ENCODE peak calls at places on chromosome 2, in four cellular contexts. S is GM12878, O is BJ, Z is left ventricle myocardium inferior. E is an unnamed sample. For H3K27me3 and H3K36me3, the result is how much of the 10 kb centered on the place peaks cover.

GRCh38 chr2:116747103-116747502 is 1067.4 kb upstream of the DDX18 start:
- DNase-seq in Z (no peak), O (no peak), S (no peak), E (no peak)

GRCh38 chr2:218516614-218517013 is 51.5 kb downstream of the USP37 start:
- DNase-seq in S (no peak), O (no peak), Z (no peak), E (no peak)

GRCh38 chr2:166573393-166573792 is 79.3 kb upstream of the SCN7A start:
- DNase-seq in Z (no peak), O (peak), S (no peak), E (no peak)

GRCh38 chr2:226183033-226183432 is 616.6 kb downstream of the IRS1 start:
- DNase-seq in O (no peak), S (no peak), Z (no peak), E (no peak)

GRCh38 chr2:57296795-57297517 is 749.6 kb upstream of the VRK2 start:
- DNase-seq in S (no peak), O (no peak), Z (no peak), E (no peak)

GRCh38 chr2:150981826-150982225 is 279.8 kb downstream of the RBM43 start:
- DNase-seq in O (no peak), S (no peak), Z (no peak), E (no peak)

GRCh38 chr2:176188218-176188968 is at the start of gene HOXD1:
- DNase-seq in O (no peak), S (no peak), Z (no peak), E (no peak)

GRCh38 chr2:26717362-26717761 is 24.8 kb downstream of the KCNK3 start:
- DNase-seq in O (no peak), Z (no peak), S (no peak), E (no peak)

GRCh38 chr2:215407061-215407460 is 28.8 kb downstream of the FN1 start:
- DNase-seq in S (no peak), Z (no peak), O (no peak), E (no peak)

GRCh38 chr2:19888831-19889230 is 13.0 kb downstream of the TTC32 start:
- DNase-seq in Z (no peak), O (no peak), S (no peak), E (no peak)

GRCh38 chr2:127220102-127220806 is at the start of gene CYP27C1:
- DNase-seq in O (no peak), Z (no peak), S (no peak), E (no peak)

GRCh38 chr2:235126771-235127170 is 175.0 kb downstream of the SH3BP4 start:
- DNase-seq in S (no peak), Z (no peak), O (no peak), E (no peak)

GRCh38 chr2:240236217-240237111 is 96.0 kb upstream of the OTOS start:
- DNase-seq in Z (peak), S (no peak), O (no peak), E (no peak)

GRCh38 chr2:240233891-240234502 is 93.5 kb upstream of the OTOS start:
- DNase-seq in S (no peak), O (no peak), Z (peak), E (no peak)

GRCh38 chr2:240235149-240235803 is 94.8 kb upstream of the OTOS start:
- DNase-seq in S (no peak), O (no peak), Z (peak), E (no peak)

GRCh38 chr2:240234503-240234951 is 94.1 kb upstream of the OTOS start:
- DNase-seq in Z (peak), S (no peak), O (no peak), E (no peak)

GRCh38 chr2:240235811-240236210 is 95.4 kb upstream of the OTOS start:
- DNase-seq in S (no peak), O (no peak), Z (no peak), E (no peak)
- H3K27me3 ChIP-seq in S (under half), O (under half), Z (under half), E (under half)

GRCh38 chr2:62814132-62814531 is 108.6 kb downstream of the EHBP1 start:
- DNase-seq in Z (no peak), O (peak), S (no peak), E (no peak)
- H3K4me3 ChIP-seq in Z (no peak), O (no peak), S (no peak), E (no peak)

GRCh38 chr2:1960761-1961160 is 216.4 kb upstream of the PXDN start:
- DNase-seq in S (no peak), Z (no peak), O (no peak), E (no peak)
- H3K36me3 ChIP-seq in S (under half), Z (under half), O (under half), E (under half)

DNA sequence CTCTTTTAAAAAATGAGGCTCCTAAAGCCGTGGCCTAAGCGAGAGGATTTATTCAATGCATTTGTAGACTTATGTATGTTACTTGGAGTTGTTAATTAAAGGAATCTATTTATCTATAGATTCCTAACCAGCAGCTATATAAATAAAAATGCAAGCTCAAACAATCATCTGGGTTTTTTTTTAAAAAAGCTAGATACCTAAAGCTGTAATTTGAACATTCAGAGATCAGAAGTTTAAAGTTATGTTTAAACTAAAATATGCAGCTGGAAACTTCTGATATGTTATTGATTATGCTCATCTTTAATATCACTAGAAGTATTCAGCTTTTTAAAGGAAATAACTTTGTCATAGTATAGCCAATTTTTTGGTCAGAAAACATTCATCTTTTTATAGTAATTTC is 1.0 kb downstream of the MEIS1 start:
- DNase-seq in S (no peak), O (no peak), Z (no peak), E (no peak)
- H3K27me3 ChIP-seq in S (under half), O (under half), Z (under half), E (under half)

GRCh38 chr2:39661771-39662325 is 3.9 kb upstream of the TMEM178A start:
- DNase-seq in S (no peak), Z (no peak), O (no peak), E (no peak)
- H3K4me3 ChIP-seq in S (no peak), Z (no peak), O (no peak), E (no peak)

DNA sequence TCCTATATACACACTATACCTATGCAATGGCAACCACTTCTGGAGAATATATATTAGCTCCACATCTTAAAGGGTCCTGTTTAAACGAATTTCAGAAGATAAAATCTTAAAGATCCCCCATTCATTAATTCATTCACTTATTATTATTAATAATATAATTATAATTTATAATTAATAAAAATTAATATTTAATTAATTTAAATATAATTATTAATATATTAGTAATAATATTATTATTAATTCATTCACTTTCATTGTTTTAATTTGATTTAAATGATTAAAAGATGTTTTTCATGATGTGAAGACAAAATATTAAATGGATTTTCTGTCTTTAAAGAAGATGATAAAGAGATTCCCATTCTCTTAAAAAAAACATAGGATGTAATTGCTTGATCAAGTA is 21.1 kb downstream of the NFU1 start:
- DNase-seq in O (no peak), Z (no peak), S (no peak), E (no peak)
- H3K36me3 ChIP-seq in O (under half), Z (half or more), S (under half), E (under half)

GRCh38 chr2:86790134-86790827 is 432 bp downstream of the CD8A start:
- DNase-seq in Z (no peak), S (no peak), O (no peak), E (peak)
- H3K27me3 ChIP-seq in Z (half or more), S (under half), O (under half), E (under half)

E was measured in GM06990.